ENCODE peak calls at places on chromosome 14, in nine cellular contexts. F is cardiac muscle cell, L is AG20443, V is substantia nigra, O is NCI-H774, A is ureter, G is NCI-H1092 treated with DMSO at 0.1 percent for 48 hours, X is anterior cingulate cortex, I is lower lobe of right lung. Y is an unnamed sample.

GRCh38 chr14:73746540-73747385 is 32.6 kb upstream of the PNMA1 start:
- DNase-seq in F (no peak), L (no peak), V (no peak), O (no peak), A (no peak), G (no peak), X (no peak), I (no peak), Y (peak; percentile 31)

GRCh38 chr14:32374155-32374554 is 45.1 kb downstream of the AKAP6 start:
- DNase-seq in F (peak; percentile 13), L (no peak), V (no peak), O (no peak), A (no peak), G (no peak), X (no peak), I (no peak), Y (no peak)

GRCh38 chr14:105192866-105193731 is 12.0 kb upstream of the NUDT14 start:
- DNase-seq in F (peak; percentile 41), L (peak; percentile 52), V (no peak), O (no peak), A (no peak), G (no peak), X (no peak), I (no peak), Y (no peak)

GRCh38 chr14:75242546-75243273 is 35.9 kb upstream of the FOS start:
- DNase-seq in F (peak; percentile 93), L (peak; percentile 83), V (no peak), O (peak; percentile 20), A (no peak), G (peak; percentile 37), X (no peak), I (peak; percentile 14), Y (no peak)

GRCh38 chr14:69910871-69911270 is 31.7 kb downstream of the SMOC1 start:
- DNase-seq in F (no peak), L (no peak), V (peak; percentile 54), O (no peak), A (no peak), G (no peak), X (peak; percentile 15), I (no peak), Y (no peak)

GRCh38 chr14:52885230-52885629 is 65.6 kb downstream of the FERMT2 start:
- DNase-seq in F (peak; percentile 62), L (peak; percentile 57), V (no peak), O (no peak), A (no peak), G (no peak), X (no peak), I (no peak), Y (no peak)

GRCh38 chr14:48725001-48725734 is 861.0 kb downstream of the RPS29 start:
- DNase-seq in F (no peak), L (no peak), V (no peak), O (no peak), A (no peak), G (no peak), X (no peak), I (no peak), Y (no peak)

GRCh38 chr14:92489394-92490238 is 24.0 kb upstream of the RIN3 start:
- DNase-seq in F (no peak), L (no peak), V (no peak), O (no peak), A (no peak), G (no peak), X (no peak), I (no peak), Y (no peak)

GRCh38 chr14:84403585-84403984 is 1126.4 kb upstream of the FLRT2 start:
- DNase-seq in F (no peak), L (no peak), V (no peak), O (no peak), A (peak; percentile 67), G (no peak), X (no peak), I (no peak), Y (no peak)

GRCh38 chr14:68549057-68549421 is 243.8 kb downstream of the ZFP36L1 start:
- DNase-seq in F (peak; percentile 84), L (peak; percentile 65), V (no peak), O (no peak), A (no peak), G (no peak), X (no peak), I (no peak), Y (no peak)

GRCh38 chr14:105532735-105533141 is 6.4 kb downstream of the TMEM121 start:
- DNase-seq in F (peak; percentile 41), L (peak; percentile 76), V (no peak), O (no peak), A (no peak), G (no peak), X (no peak), I (no peak), Y (peak; percentile 61)

GRCh38 chr14:68956728-68957127 is 22.4 kb downstream of the ACTN1 start:
- DNase-seq in F (no peak), L (peak; percentile 64), V (no peak), O (no peak), A (no peak), G (no peak), X (no peak), I (no peak), Y (no peak)

Y was measured in mucosa of descending colon.